ENCODE peak calls at places on chromosomes 5 and 9, in eight cellular contexts. One of them, this sample, is unnamed.

GRCh38 chr5:170986598-170986997 is 124.8 kb downstream of the RANBP17 start:
- DNase-seq in HCT116: no peak
- DNase-seq in tibial nerve: no peak
- DNase-seq in endothelial cell of umbilical vein: peak
- DNase-seq in AG09309: peak
- DNase-seq in fibroblast of lung: peak
- DNase-seq in mammary epithelial cell: peak
- DNase-seq in endodermal cell: no peak
- DNase-seq in this sample: no peak

GRCh38 chr9:92964981-92965758 is 17.8 kb downstream of the FGD3 start:
- DNase-seq in HCT116: no peak
- DNase-seq in tibial nerve: no peak
- DNase-seq in endothelial cell of umbilical vein: no peak
- DNase-seq in AG09309: no peak
- DNase-seq in fibroblast of lung: no peak
- DNase-seq in mammary epithelial cell: no peak
- DNase-seq in endodermal cell: peak
- DNase-seq in this sample: peak

GRCh38 chr5:41083306-41083705 is 12.2 kb upstream of the MROH2B start:
- DNase-seq in HCT116: no peak
- DNase-seq in tibial nerve: no peak
- DNase-seq in endothelial cell of umbilical vein: no peak
- DNase-seq in AG09309: no peak
- DNase-seq in fibroblast of lung: no peak
- DNase-seq in mammary epithelial cell: no peak
- DNase-seq in endodermal cell: no peak
- DNase-seq in this sample: no peak

GRCh38 chr5:67976812-67977455 is 238.6 kb upstream of the PIK3R1 start:
- DNase-seq in HCT116: no peak
- DNase-seq in tibial nerve: no peak
- DNase-seq in endothelial cell of umbilical vein: no peak
- DNase-seq in AG09309: no peak
- DNase-seq in fibroblast of lung: no peak
- DNase-seq in mammary epithelial cell: no peak
- DNase-seq in endodermal cell: no peak
- DNase-seq in this sample: no peak

GRCh38 chr5:27598576-27598975 is 560.2 kb upstream of the CDH9 start:
- DNase-seq in HCT116: no peak
- DNase-seq in tibial nerve: no peak
- DNase-seq in endothelial cell of umbilical vein: no peak
- DNase-seq in AG09309: no peak
- DNase-seq in fibroblast of lung: no peak
- DNase-seq in mammary epithelial cell: no peak
- DNase-seq in endodermal cell: no peak
- DNase-seq in this sample: no peak

GRCh38 chr5:157689942-157690689 is 18.8 kb downstream of the C5orf52 start:
- DNase-seq in HCT116: no peak
- DNase-seq in tibial nerve: no peak
- DNase-seq in endothelial cell of umbilical vein: no peak
- DNase-seq in AG09309: no peak
- DNase-seq in fibroblast of lung: no peak
- DNase-seq in mammary epithelial cell: no peak
- DNase-seq in endodermal cell: peak
- DNase-seq in this sample: no peak

GRCh38 chr9:19229725-19230355 is 653 bp upstream of the DENND4C start:
- DNase-seq in HCT116: peak
- DNase-seq in tibial nerve: peak
- DNase-seq in endothelial cell of umbilical vein: peak
- DNase-seq in AG09309: no peak
- DNase-seq in fibroblast of lung: no peak
- DNase-seq in mammary epithelial cell: no peak
- DNase-seq in endodermal cell: peak
- DNase-seq in this sample: peak

GRCh38 chr5:65012411-65012972 is 243.8 kb downstream of the CWC27 start:
- DNase-seq in HCT116: no peak
- DNase-seq in tibial nerve: no peak
- DNase-seq in endothelial cell of umbilical vein: no peak
- DNase-seq in AG09309: no peak
- DNase-seq in fibroblast of lung: peak
- DNase-seq in mammary epithelial cell: no peak
- DNase-seq in endodermal cell: no peak
- DNase-seq in this sample: no peak

GRCh38 chr5:57448751-57449150 is 33.9 kb downstream of the ACTBL2 start:
- DNase-seq in HCT116: no peak
- DNase-seq in tibial nerve: no peak
- DNase-seq in endothelial cell of umbilical vein: peak
- DNase-seq in AG09309: no peak
- DNase-seq in fibroblast of lung: no peak
- DNase-seq in mammary epithelial cell: no peak
- DNase-seq in endodermal cell: no peak
- DNase-seq in this sample: no peak

GRCh38 chr5:113776832-113777525 is 263.5 kb downstream of the YTHDC2 start:
- DNase-seq in HCT116: no peak
- DNase-seq in tibial nerve: no peak
- DNase-seq in endothelial cell of umbilical vein: peak
- DNase-seq in AG09309: no peak
- DNase-seq in fibroblast of lung: no peak
- DNase-seq in mammary epithelial cell: no peak
- DNase-seq in endodermal cell: no peak
- DNase-seq in this sample: no peak

GRCh38 chr5:116536279-116537161 is 38.1 kb downstream of the SEMA6A start:
- DNase-seq in HCT116: no peak
- DNase-seq in tibial nerve: no peak
- DNase-seq in endothelial cell of umbilical vein: no peak
- DNase-seq in AG09309: no peak
- DNase-seq in fibroblast of lung: no peak
- DNase-seq in mammary epithelial cell: no peak
- DNase-seq in endodermal cell: no peak
- DNase-seq in this sample: no peak

GRCh38 chr9:133953621-133953975 is 38.5 kb downstream of the VAV2 start:
- DNase-seq in HCT116: no peak
- DNase-seq in tibial nerve: no peak
- DNase-seq in endothelial cell of umbilical vein: no peak
- DNase-seq in AG09309: no peak
- DNase-seq in fibroblast of lung: no peak
- DNase-seq in mammary epithelial cell: no peak
- DNase-seq in endodermal cell: no peak
- DNase-seq in this sample: no peak
- TF ChIP-seq CTCF in HCT116: no peak
- TF ChIP-seq CTCF in tibial nerve: no peak
- TF ChIP-seq CTCF in endothelial cell of umbilical vein: no peak
- TF ChIP-seq CTCF in AG09309: no peak
- TF ChIP-seq CTCF in fibroblast of lung: no peak
- TF ChIP-seq CTCF in mammary epithelial cell: no peak
- TF ChIP-seq CTCF in endodermal cell: no peak
- TF ChIP-seq CTCF in this sample: no peak

GRCh38 chr5:177603631-177604030 is 3.7 kb downstream of the B4GALT7 start:
- DNase-seq in HCT116: no peak
- DNase-seq in tibial nerve: no peak
- DNase-seq in endothelial cell of umbilical vein: no peak
- DNase-seq in AG09309: no peak
- DNase-seq in fibroblast of lung: no peak
- DNase-seq in mammary epithelial cell: no peak
- DNase-seq in endodermal cell: no peak
- DNase-seq in this sample: peak

GRCh38 chr5:177600458-177601018 is 606 bp downstream of the B4GALT7 start:
- DNase-seq in HCT116: no peak
- DNase-seq in tibial nerve: no peak
- DNase-seq in endothelial cell of umbilical vein: peak
- DNase-seq in AG09309: no peak
- DNase-seq in fibroblast of lung: no peak
- DNase-seq in mammary epithelial cell: peak
- DNase-seq in endodermal cell: no peak
- DNase-seq in this sample: peak

GRCh38 chr5:177602458-177602830 is 2.5 kb downstream of the B4GALT7 start:
- DNase-seq in HCT116: no peak
- DNase-seq in tibial nerve: no peak
- DNase-seq in endothelial cell of umbilical vein: no peak
- DNase-seq in AG09309: no peak
- DNase-seq in fibroblast of lung: no peak
- DNase-seq in mammary epithelial cell: no peak
- DNase-seq in endodermal cell: no peak
- DNase-seq in this sample: peak

GRCh38 chr5:177601126-177601525 is 1.2 kb downstream of the B4GALT7 start:
- DNase-seq in HCT116: no peak
- DNase-seq in tibial nerve: no peak
- DNase-seq in endothelial cell of umbilical vein: no peak
- DNase-seq in AG09309: no peak
- DNase-seq in fibroblast of lung: no peak
- DNase-seq in mammary epithelial cell: no peak
- DNase-seq in endodermal cell: no peak
- DNase-seq in this sample: no peak

GRCh38 chr5:177601577-177602457 is 1.9 kb downstream of the B4GALT7 start:
- DNase-seq in HCT116: no peak
- DNase-seq in tibial nerve: no peak
- DNase-seq in endothelial cell of umbilical vein: no peak
- DNase-seq in AG09309: no peak
- DNase-seq in fibroblast of lung: no peak
- DNase-seq in mammary epithelial cell: no peak
- DNase-seq in endodermal cell: no peak
- DNase-seq in this sample: peak
- H3K4me3 ChIP-seq in HCT116: no peak
- H3K4me3 ChIP-seq in tibial nerve: no peak
- H3K4me3 ChIP-seq in endothelial cell of umbilical vein: no peak
- H3K4me3 ChIP-seq in AG09309: no peak
- H3K4me3 ChIP-seq in fibroblast of lung: no peak
- H3K4me3 ChIP-seq in mammary epithelial cell: no peak
- H3K4me3 ChIP-seq in endodermal cell: no peak
- H3K4me3 ChIP-seq in this sample: no peak

DNA sequence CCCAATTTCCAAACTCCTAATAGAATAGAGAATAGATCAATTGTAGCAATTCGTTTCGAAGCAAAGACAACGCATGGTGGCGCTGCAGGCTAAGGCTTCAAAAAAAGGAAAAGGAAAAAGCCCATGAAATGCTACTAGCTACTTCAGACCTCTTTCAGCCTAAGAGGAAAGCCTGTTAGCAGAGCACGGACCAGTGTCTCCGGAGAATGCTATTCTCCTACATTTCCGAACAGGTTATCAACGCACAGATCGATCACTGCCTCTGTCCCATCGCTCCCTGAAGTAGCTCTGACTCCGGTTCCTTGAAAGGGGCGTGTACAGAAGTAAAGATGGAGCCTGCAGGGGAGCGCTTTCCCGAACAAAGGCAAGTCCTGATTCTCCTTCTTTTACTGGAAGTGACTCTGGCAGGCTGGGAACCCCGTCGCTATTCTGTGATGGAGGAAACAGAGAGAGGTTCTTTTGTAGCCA is at the start of gene PCDHB15:
- DNase-seq in HCT116: no peak
- DNase-seq in tibial nerve: no peak
- DNase-seq in endothelial cell of umbilical vein: peak
- DNase-seq in AG09309: no peak
- DNase-seq in fibroblast of lung: peak
- DNase-seq in mammary epithelial cell: peak
- DNase-seq in endodermal cell: peak
- DNase-seq in this sample: peak
- TF ChIP-seq CTCF in HCT116: peak
- TF ChIP-seq CTCF in tibial nerve: no peak
- TF ChIP-seq CTCF in endothelial cell of umbilical vein: no peak
- TF ChIP-seq CTCF in AG09309: peak
- TF ChIP-seq CTCF in fibroblast of lung: peak
- TF ChIP-seq CTCF in mammary epithelial cell: no peak
- TF ChIP-seq CTCF in endodermal cell: peak
- TF ChIP-seq CTCF in this sample: peak

GRCh38 chr9:89295400-89295799 is 15.6 kb upstream of the CKS2 start:
- DNase-seq in HCT116: no peak
- DNase-seq in tibial nerve: no peak
- DNase-seq in endothelial cell of umbilical vein: peak
- DNase-seq in AG09309: no peak
- DNase-seq in fibroblast of lung: no peak
- DNase-seq in mammary epithelial cell: no peak
- DNase-seq in endodermal cell: peak
- DNase-seq in this sample: no peak
- H3K4me3 ChIP-seq in HCT116: no peak
- H3K4me3 ChIP-seq in tibial nerve: no peak
- H3K4me3 ChIP-seq in endothelial cell of umbilical vein: no peak
- H3K4me3 ChIP-seq in AG09309: no peak
- H3K4me3 ChIP-seq in fibroblast of lung: no peak
- H3K4me3 ChIP-seq in mammary epithelial cell: no peak
- H3K4me3 ChIP-seq in endodermal cell: peak
- H3K4me3 ChIP-seq in this sample: no peak

DNA sequence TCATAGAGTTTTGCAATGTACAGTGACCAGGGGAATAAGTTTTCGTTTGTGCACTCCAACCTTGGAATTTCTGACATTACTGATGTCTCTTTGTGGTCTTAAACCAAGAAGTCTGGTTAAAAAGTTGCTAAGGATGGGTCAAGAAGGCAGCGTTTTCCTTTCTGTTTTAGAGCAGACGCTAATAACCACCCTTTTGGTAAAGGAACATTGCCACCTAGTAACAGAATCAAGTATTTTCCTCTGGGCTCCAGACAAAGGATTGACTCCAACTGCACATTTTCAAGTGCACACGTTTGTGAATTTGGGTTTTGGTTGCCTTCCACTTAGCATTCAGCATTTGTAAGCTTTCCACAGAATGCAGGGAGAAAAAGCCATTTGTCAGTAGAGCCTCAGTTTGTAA is 22.2 kb upstream of the CEP78 start:
- DNase-seq in HCT116: no peak
- DNase-seq in tibial nerve: no peak
- DNase-seq in endothelial cell of umbilical vein: peak
- DNase-seq in AG09309: no peak
- DNase-seq in fibroblast of lung: peak
- DNase-seq in mammary epithelial cell: peak
- DNase-seq in endodermal cell: no peak
- DNase-seq in this sample: no peak
- TF ChIP-seq CTCF in HCT116: peak
- TF ChIP-seq CTCF in tibial nerve: peak
- TF ChIP-seq CTCF in endothelial cell of umbilical vein: peak
- TF ChIP-seq CTCF in AG09309: peak
- TF ChIP-seq CTCF in fibroblast of lung: peak
- TF ChIP-seq CTCF in mammary epithelial cell: peak
- TF ChIP-seq CTCF in endodermal cell: peak
- TF ChIP-seq CTCF in this sample: peak

GRCh38 chr9:99037768-99038167 is 67.1 kb upstream of the TGFBR1 start:
- DNase-seq in HCT116: no peak
- DNase-seq in tibial nerve: no peak
- DNase-seq in endothelial cell of umbilical vein: no peak
- DNase-seq in AG09309: no peak
- DNase-seq in fibroblast of lung: no peak
- DNase-seq in mammary epithelial cell: no peak
- DNase-seq in endodermal cell: no peak
- DNase-seq in this sample: no peak
- H3K4me3 ChIP-seq in HCT116: no peak
- H3K4me3 ChIP-seq in tibial nerve: no peak
- H3K4me3 ChIP-seq in endothelial cell of umbilical vein: no peak
- H3K4me3 ChIP-seq in AG09309: no peak
- H3K4me3 ChIP-seq in fibroblast of lung: no peak
- H3K4me3 ChIP-seq in mammary epithelial cell: no peak
- H3K4me3 ChIP-seq in endodermal cell: no peak
- H3K4me3 ChIP-seq in this sample: no peak

GRCh38 chr5:99169309-99169708 is 240.5 kb upstream of the CHD1 start:
- DNase-seq in HCT116: peak
- DNase-seq in tibial nerve: no peak
- DNase-seq in endothelial cell of umbilical vein: peak
- DNase-seq in AG09309: no peak
- DNase-seq in fibroblast of lung: peak
- DNase-seq in mammary epithelial cell: no peak
- DNase-seq in endodermal cell: no peak
- DNase-seq in this sample: no peak
- TF ChIP-seq CTCF in HCT116: peak
- TF ChIP-seq CTCF in tibial nerve: no peak
- TF ChIP-seq CTCF in endothelial cell of umbilical vein: no peak
- TF ChIP-seq CTCF in AG09309: peak
- TF ChIP-seq CTCF in fibroblast of lung: peak
- TF ChIP-seq CTCF in mammary epithelial cell: peak
- TF ChIP-seq CTCF in endodermal cell: peak
- TF ChIP-seq CTCF in this sample: peak

GRCh38 chr5:168645195-168645594 is 66.0 kb upstream of the PANK3 start:
- DNase-seq in HCT116: no peak
- DNase-seq in tibial nerve: no peak
- DNase-seq in endothelial cell of umbilical vein: no peak
- DNase-seq in AG09309: no peak
- DNase-seq in fibroblast of lung: no peak
- DNase-seq in mammary epithelial cell: no peak
- DNase-seq in endodermal cell: no peak
- DNase-seq in this sample: no peak
- H3K4me3 ChIP-seq in HCT116: no peak
- H3K4me3 ChIP-seq in tibial nerve: no peak
- H3K4me3 ChIP-seq in endothelial cell of umbilical vein: no peak
- H3K4me3 ChIP-seq in AG09309: no peak
- H3K4me3 ChIP-seq in fibroblast of lung: no peak
- H3K4me3 ChIP-seq in mammary epithelial cell: no peak
- H3K4me3 ChIP-seq in endodermal cell: no peak
- H3K4me3 ChIP-seq in this sample: no peak

This sample was measured in osteoblast.